ENCODE peak calls at places on chromosome 22, in eight cellular contexts. H, V, N, O, Q, S, G and J are unnamed samples. For H3K4me1, the result is how much of the 10 kb centered on the place peaks cover.

GRCh38 chr22:44154431-44154942 is 26.2 kb upstream of the PARVG start:
- DNase-seq in H (no peak), O (no peak), S (no peak), N (no peak), G (no peak), Q (no peak), V (no peak), J (no peak)

GRCh38 chr22:34236527-34236926 is 316.3 kb upstream of the LARGE1 start:
- DNase-seq in V (no peak), Q (no peak), O (no peak), H (no peak), G (no peak), N (no peak), S (no peak), J (no peak)

GRCh38 chr22:31321421-31321820 is 24.7 kb downstream of the PATZ1 start:
- DNase-seq in O (no peak), H (no peak), V (no peak), N (no peak), S (no peak), G (no peak), Q (no peak), J (no peak)

GRCh38 chr22:42299586-42300285 is 29.3 kb upstream of the TCF20 start:
- DNase-seq in V (no peak), H (no peak), S (no peak), G (peak), N (no peak), O (no peak), Q (peak), J (peak)

GRCh38 chr22:48424201-48424627 is 1403.5 kb downstream of the BRD1 start:
- DNase-seq in H (peak), O (no peak), S (no peak), N (no peak), G (no peak), V (no peak), Q (no peak), J (no peak)

GRCh38 chr22:38728899-38729796 is 23.4 kb downstream of the GTPBP1 start:
- DNase-seq in G (no peak), H (no peak), S (no peak), O (no peak), V (no peak), N (peak), Q (peak), J (no peak)

GRCh38 chr22:37303821-37304274 is 21.5 kb downstream of the CYTH4 start:
- DNase-seq in O (peak), V (no peak), S (no peak), H (no peak), Q (no peak), N (peak), G (no peak), J (no peak)

GRCh38 chr22:18970180-18970947 is 34.3 kb upstream of the PRODH start:
- DNase-seq in N (no peak), G (peak), H (no peak), S (no peak), Q (peak), V (no peak), O (no peak), J (no peak)

GRCh38 chr22:23827351-23827995 is 11.3 kb downstream of the DERL3 start:
- DNase-seq in N (no peak), S (no peak), V (peak), Q (peak), G (no peak), O (no peak), H (no peak), J (no peak)

GRCh38 chr22:37485714-37486223 is 415 bp downstream of the MFNG start:
- DNase-seq in Q (peak), O (no peak), S (no peak), G (no peak), N (no peak), V (no peak), H (no peak), J (no peak)

GRCh38 chr22:44212936-44213335 is 32.2 kb downstream of the PARVG start:
- DNase-seq in N (no peak), H (no peak), V (no peak), O (no peak), G (no peak), S (no peak), Q (no peak), J (no peak)

GRCh38 chr22:37961062-37961461 is 7.6 kb downstream of the POLR2F start:
- DNase-seq in Q (no peak), G (no peak), O (no peak), S (no peak), H (no peak), N (no peak), V (no peak), J (no peak)

GRCh38 chr22:41535244-41535643 is 9.0 kb downstream of the POLR3H start:
- DNase-seq in Q (no peak), V (no peak), H (no peak), N (peak), G (peak), O (no peak), S (no peak), J (no peak)

GRCh38 chr22:31055322-31056159 is 25.6 kb upstream of the SMTN start:
- DNase-seq in Q (no peak), S (no peak), V (peak), G (peak), N (peak), H (peak), O (no peak), J (peak)

GRCh38 chr22:38240734-38241252 is 32.0 kb downstream of the TMEM184B start:
- DNase-seq in S (peak), H (no peak), V (no peak), O (peak), N (no peak), G (peak), Q (no peak), J (peak)

GRCh38 chr22:24938741-24939341 is 7.7 kb downstream of the LHFPL7 start:
- DNase-seq in O (no peak), H (no peak), V (no peak), Q (no peak), G (peak), N (peak), S (no peak), J (no peak)

GRCh38 chr22:41305646-41306045 is 4.3 kb downstream of the ZC3H7B start:
- DNase-seq in H (no peak), G (no peak), S (no peak), Q (no peak), N (no peak), O (no peak), V (no peak), J (no peak)

GRCh38 chr22:39414886-39415285 is 15.3 kb downstream of the TAB1 start:
- DNase-seq in V (no peak), Q (peak), O (no peak), N (no peak), G (no peak), S (no peak), H (no peak), J (no peak)

GRCh38 chr22:37018815-37019308 is 385 bp downstream of the TST start:
- DNase-seq in Q (peak), N (peak), S (no peak), V (peak), G (peak), O (no peak), H (no peak), J (peak)

GRCh38 chr22:31272522-31273446 is 19.5 kb downstream of the PIK3IP1 start:
- DNase-seq in O (peak), N (peak), Q (no peak), H (no peak), V (peak), S (no peak), G (peak), J (peak)

GRCh38 chr22:23315341-23315917 is 135.1 kb downstream of the BCR start:
- DNase-seq in S (peak), G (peak), Q (peak), N (peak), O (peak), H (peak), V (peak), J (peak)

GRCh38 chr22:40346178-40347064 is at the start of gene ADSL:
- DNase-seq in Q (peak), G (peak), O (peak), V (peak), S (peak), H (peak), N (peak), J (peak)

GRCh38 chr22:38074181-38075104 is 9.5 kb downstream of the SLC16A8 start:
- DNase-seq in Q (no peak), H (no peak), N (no peak), V (no peak), G (peak), S (no peak), O (no peak), J (no peak)

GRCh38 chr22:31980628-31981027 is 36.3 kb downstream of the YWHAH start:
- DNase-seq in Q (no peak), G (no peak), H (no peak), S (no peak), N (no peak), V (no peak), O (no peak), J (no peak)

GRCh38 chr22:17319541-17319940 is 49.7 kb upstream of the CECR2 start:
- DNase-seq in V (no peak), G (no peak), N (no peak), O (no peak), S (no peak), Q (no peak), H (no peak), J (no peak)

GRCh38 chr22:48171294-48171693 is 1408.8 kb downstream of the TBC1D22A start:
- DNase-seq in G (no peak), N (no peak), O (no peak), S (no peak), H (no peak), Q (no peak), V (no peak), J (no peak)

GRCh38 chr22:36144886-36145541 is 15.5 kb downstream of the APOL3 start:
- DNase-seq in O (peak), Q (peak), V (peak), N (peak), S (peak), G (peak), H (no peak), J (peak)

GRCh38 chr22:44085743-44086741 is 61.9 kb downstream of the PARVB start:
- DNase-seq in S (peak), V (peak), H (no peak), Q (no peak), N (peak), G (peak), O (peak), J (peak)

GRCh38 chr22:30301995-30302809 is 12.9 kb upstream of the CASTOR1 start:
- DNase-seq in H (no peak), N (no peak), O (no peak), G (no peak), Q (peak), S (no peak), V (peak), J (peak)

GRCh38 chr22:44538071-44538470 is 40.0 kb upstream of the RTL6 start:
- DNase-seq in G (no peak), N (peak), H (no peak), Q (no peak), O (no peak), S (no peak), V (no peak), J (no peak)

GRCh38 chr22:24555160-24555495 is 190 bp upstream of the GUCD1 start:
- DNase-seq in H (peak), S (peak), N (peak), O (peak), Q (peak), V (peak), G (peak), J (peak)

GRCh38 chr22:27107824-27108223 is 450.4 kb downstream of the MIAT start:
- DNase-seq in Q (no peak), O (peak), H (peak), S (no peak), N (peak), V (peak), G (no peak), J (peak)

GRCh38 chr22:27110985-27111451 is 453.6 kb downstream of the MIAT start:
- DNase-seq in Q (no peak), S (no peak), H (no peak), O (no peak), G (peak), V (no peak), N (peak), J (no peak)

GRCh38 chr22:27105142-27106025 is 448.0 kb downstream of the MIAT start:
- DNase-seq in V (peak), G (no peak), O (no peak), H (no peak), Q (no peak), N (no peak), S (no peak), J (peak)

GRCh38 chr22:27107005-27107404 is 449.6 kb downstream of the MIAT start:
- DNase-seq in H (no peak), O (no peak), N (no peak), V (no peak), G (no peak), Q (no peak), S (no peak), J (no peak)

GRCh38 chr22:27108425-27109114 is 451.2 kb downstream of the MIAT start:
- DNase-seq in Q (no peak), V (peak), H (peak), N (no peak), S (no peak), G (no peak), O (no peak), J (peak)
- TF ChIP-seq POLR2AphosphoS5 in Q (no peak), V (no peak), H (no peak), N (no peak), S (no peak), G (no peak), O (no peak), J (no peak)

GRCh38 chr22:26047920-26048319 is 121.3 kb upstream of the SEZ6L start:
- DNase-seq in H (no peak), O (no peak), V (no peak), G (no peak), Q (no peak), S (no peak), N (no peak), J (no peak)
- H3K4me1 ChIP-seq in H (under half), O (under half), V (under half), G (under half), Q (under half), S (under half), N (under half), J (under half)

GRCh38 chr22:45885171-45885840 is 91.7 kb downstream of the WNT7B start:
- DNase-seq in Q (peak), N (no peak), S (no peak), O (no peak), H (no peak), G (no peak), V (peak), J (no peak)
- H3K27ac ChIP-seq in Q (no peak), N (no peak), S (no peak), O (no peak), H (no peak), G (no peak), V (no peak), J (no peak)

DNA sequence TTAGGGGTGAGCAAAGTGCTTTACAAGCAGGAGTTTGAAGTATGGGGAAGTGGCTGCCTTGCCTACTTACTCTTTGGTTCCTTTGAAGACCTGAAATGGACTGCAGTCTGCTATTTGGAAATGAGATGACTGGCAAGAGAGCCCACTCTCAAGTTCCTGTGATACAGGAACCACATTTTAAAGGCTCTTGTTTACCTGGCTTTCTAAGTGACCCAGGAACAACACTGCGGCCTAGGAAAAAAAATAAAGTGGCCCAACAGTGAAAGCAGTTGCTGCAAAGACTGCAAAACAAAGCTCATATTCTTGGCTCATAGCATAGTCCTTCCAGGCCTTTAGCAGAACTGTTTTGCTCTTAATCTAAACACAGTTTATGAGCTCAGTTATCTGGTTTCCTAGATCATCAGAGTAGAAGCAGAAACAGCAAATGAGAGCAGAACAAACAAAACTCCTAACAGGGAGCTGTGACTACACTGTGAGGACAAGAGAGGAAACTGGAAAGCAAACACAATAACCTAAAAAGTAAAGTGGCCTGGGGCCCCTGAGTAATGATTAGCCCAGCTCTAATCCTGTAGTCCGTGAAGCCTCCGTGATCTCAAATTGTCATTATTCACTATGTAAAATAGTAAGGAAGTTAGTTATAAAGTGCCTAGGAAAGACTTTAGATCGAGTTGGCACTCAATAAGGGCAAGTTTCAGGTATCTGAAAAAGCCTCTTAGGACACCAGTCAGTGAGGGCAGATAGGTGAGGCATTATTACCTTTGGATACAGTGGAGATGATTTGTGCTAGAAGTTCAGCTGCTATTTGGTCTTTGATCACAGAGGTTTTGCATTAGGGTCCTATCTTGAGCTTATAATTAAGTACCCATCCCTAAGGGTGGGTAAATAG is 11.5 kb downstream of the CCDC117 start:
- DNase-seq in G (no peak), N (peak), V (no peak), S (no peak), Q (no peak), O (no peak), H (no peak), J (no peak)
- TF ChIP-seq POLR2AphosphoS5 in G (no peak), N (no peak), V (peak), S (no peak), Q (no peak), O (no peak), H (no peak), J (no peak)

GRCh38 chr22:27183474-27183873 is 526.1 kb downstream of the MIAT start:
- DNase-seq in S (no peak), Q (no peak), V (no peak), O (no peak), H (no peak), N (no peak), G (no peak), J (no peak)

GRCh38 chr22:27186643-27187042 is 529.3 kb downstream of the MIAT start:
- DNase-seq in G (no peak), N (no peak), S (no peak), Q (no peak), O (no peak), V (no peak), H (no peak), J (no peak)

GRCh38 chr22:27181537-27181936 is 524.1 kb downstream of the MIAT start:
- DNase-seq in G (no peak), Q (no peak), H (no peak), N (no peak), S (no peak), V (no peak), O (no peak), J (no peak)

GRCh38 chr22:27185099-27185709 is 527.8 kb downstream of the MIAT start:
- DNase-seq in H (no peak), Q (no peak), N (no peak), G (no peak), O (no peak), V (no peak), S (no peak), J (no peak)

GRCh38 chr22:27185903-27186302 is 528.5 kb downstream of the MIAT start:
- DNase-seq in G (no peak), S (no peak), Q (no peak), H (no peak), V (no peak), O (no peak), N (no peak), J (no peak)
- H3K4me1 ChIP-seq in G (under half), S (under half), Q (under half), H (under half), V (under half), O (under half), N (under half), J (under half)

DNA sequence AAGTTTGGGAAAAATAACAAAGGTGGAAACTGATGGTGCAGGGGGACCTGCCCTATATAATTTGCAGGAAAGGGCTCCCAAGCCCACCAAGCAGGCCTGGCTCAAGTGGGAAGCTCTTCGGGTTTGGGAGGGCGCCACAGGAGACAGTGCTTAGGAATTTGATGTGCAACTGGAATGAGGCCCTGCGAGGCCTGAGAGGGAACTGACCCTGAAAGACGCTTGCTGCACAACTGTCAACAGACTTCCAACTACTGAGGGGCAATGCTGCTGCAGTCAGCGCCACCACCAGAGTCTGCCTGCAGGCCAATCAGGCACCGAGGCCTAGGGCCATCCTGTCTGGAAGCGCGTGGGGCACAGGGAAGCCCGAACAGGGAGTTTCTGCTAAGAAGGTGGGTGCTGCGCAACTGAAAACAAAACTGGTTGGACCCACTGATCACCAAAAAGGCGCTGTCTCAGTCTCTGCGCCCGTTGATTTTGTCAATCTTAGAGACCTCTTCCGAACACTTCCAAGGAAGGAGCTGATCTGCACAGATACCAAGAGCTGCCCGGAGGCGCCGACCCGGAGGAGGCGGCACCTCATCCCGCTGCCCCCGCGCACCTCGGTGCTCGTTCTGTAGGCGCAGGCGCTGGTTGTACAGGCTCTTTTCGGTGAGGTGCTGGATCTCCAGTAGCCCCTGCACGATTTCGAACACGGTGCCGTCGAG is 667 bp downstream of the DGCR6L start:
- DNase-seq in V (peak), O (no peak), G (peak), H (no peak), S (no peak), N (no peak), Q (peak), J (peak)
- H3K27ac ChIP-seq in V (peak), O (peak), G (no peak), H (peak), S (no peak), N (peak), Q (peak), J (peak)

GRCh38 chr22:19986011-19986409 is 30.6 kb downstream of the ARVCF start:
- DNase-seq in O (no peak), G (no peak), S (no peak), H (no peak), N (no peak), V (no peak), Q (no peak), J (no peak)

GRCh38 chr22:19984851-19985811 is 31.5 kb downstream of the ARVCF start:
- DNase-seq in S (no peak), O (no peak), N (no peak), G (no peak), V (no peak), Q (peak), H (no peak), J (no peak)

GRCh38 chr22:19988331-19988808 is 28.3 kb downstream of the ARVCF start:
- DNase-seq in G (no peak), S (no peak), Q (no peak), O (no peak), H (no peak), N (no peak), V (no peak), J (no peak)

GRCh38 chr22:19987394-19988306 is 29.0 kb downstream of the ARVCF start:
- DNase-seq in N (no peak), V (no peak), G (no peak), S (no peak), O (no peak), H (no peak), Q (no peak), J (no peak)

GRCh38 chr22:19986410-19987341 is 29.9 kb downstream of the ARVCF start:
- DNase-seq in Q (peak), H (peak), S (no peak), G (peak), O (no peak), V (peak), N (peak), J (peak)
- TF ChIP-seq POLR2AphosphoS5 in Q (peak), H (peak), S (peak), G (peak), O (peak), V (peak), N (no peak), J (peak)

GRCh38 chr22:49508561-49508960 is 319.1 kb downstream of the BRD1 start:
- DNase-seq in O (no peak), Q (no peak), G (no peak), N (no peak), S (no peak), V (no peak), H (no peak), J (no peak)
- H3K4me1 ChIP-seq in O (under half), Q (under half), G (under half), N (under half), S (under half), V (under half), H (under half), J (under half)